ENCODE peak calls at places on chromosomes 16 and 17, in five cellular contexts. M is body of pancreas, F is heart right ventricle, E is A549, R is PC-9. C is an unnamed sample. For H3K4me1, the result is how much of the 10 kb centered on the place peaks cover.

GRCh38 chr17:51499906-51500305 is 239.6 kb downstream of the UTP18 start:
- DNase-seq in R (no peak), E (no peak), F (no peak), M (no peak), C (no peak)

GRCh38 chr17:70558821-70559220 is 389.5 kb downstream of the KCNJ2 start:
- DNase-seq in F (no peak), R (no peak), E (no peak), M (no peak), C (no peak)

GRCh38 chr16:3363793-3364192 is 8.1 kb downstream of the OR2C1 start:
- DNase-seq in F (no peak), R (no peak), M (no peak), E (no peak), C (no peak)

GRCh38 chr16:73329363-73330306 is 281.7 kb upstream of the ZFHX3 start:
- DNase-seq in F (no peak), E (no peak), R (no peak), M (peak), C (no peak)

GRCh38 chr17:41417576-41418015 is 6.8 kb downstream of the KRT37 start:
- DNase-seq in E (peak), R (peak), F (no peak), M (no peak), C (no peak)

GRCh38 chr17:77376795-77377751 is 236.3 kb downstream of the SEC14L1 start:
- DNase-seq in R (no peak), E (no peak), M (peak), F (no peak), C (peak)

GRCh38 chr16:17270683-17271109 is 200.1 kb downstream of the XYLT1 start:
- DNase-seq in E (no peak), F (no peak), M (peak), R (no peak), C (no peak)

GRCh38 chr17:79027274-79027924 is 3.4 kb downstream of the C1QTNF1 start:
- DNase-seq in R (no peak), F (no peak), E (no peak), M (peak), C (peak)

GRCh38 chr16:23469814-23470213 is 16.8 kb upstream of the COG7 start:
- DNase-seq in E (peak), R (peak), F (no peak), M (peak), C (no peak)

GRCh38 chr17:79082311-79083190 is 7.9 kb downstream of the ENGASE start:
- DNase-seq in E (peak), M (peak), F (peak), R (peak), C (peak)

GRCh38 chr17:57485916-57486315 is 229.6 kb downstream of the MSI2 start:
- DNase-seq in F (no peak), R (no peak), E (no peak), M (no peak), C (no peak)

GRCh38 chr16:27859020-27859419 is 204.5 kb downstream of the GSG1L start:
- DNase-seq in M (no peak), R (no peak), E (no peak), F (no peak), C (no peak)

GRCh38 chr16:10840703-10841102 is 22.1 kb upstream of the TVP23A start:
- DNase-seq in M (no peak), E (no peak), R (no peak), F (no peak), C (no peak)

GRCh38 chr17:4858880-4859260 is 25.7 kb downstream of the MINK1 start:
- DNase-seq in M (peak), R (peak), E (no peak), F (peak), C (peak)

GRCh38 chr17:38602453-38602852 is 3.3 kb downstream of the SRCIN1 start:
- DNase-seq in F (no peak), E (no peak), R (no peak), M (no peak), C (peak)

GRCh38 chr16:22161999-22162657 is at the start of gene SDR42E2:
- DNase-seq in F (no peak), E (peak), M (peak), R (peak), C (no peak)

GRCh38 chr17:8073627-8074485 is 13.7 kb downstream of the ALOX12B start:
- DNase-seq in R (peak), M (peak), E (peak), F (peak), C (peak)

GRCh38 chr17:19409066-19409465 is 2.0 kb upstream of the RNF112 start:
- DNase-seq in R (no peak), M (no peak), E (no peak), F (no peak), C (no peak)

GRCh38 chr17:20228860-20229259 is 219.7 kb downstream of the SPECC1 start:
- DNase-seq in M (no peak), F (no peak), E (no peak), R (no peak), C (no peak)

GRCh38 chr17:39527220-39527813 is 66.0 kb downstream of the CDK12 start:
- DNase-seq in M (no peak), E (no peak), F (no peak), R (no peak), C (no peak)

GRCh38 chr16:19044781-19045180 is 22.6 kb upstream of the COQ7 start:
- DNase-seq in R (no peak), E (no peak), F (no peak), M (no peak), C (peak)

GRCh38 chr17:58337126-58337599 is 8.6 kb upstream of the TSPOAP1 start:
- DNase-seq in R (no peak), E (no peak), M (no peak), F (no peak), C (peak)

GRCh38 chr16:65032397-65032796 is 89.5 kb downstream of the CDH11 start:
- DNase-seq in E (no peak), R (no peak), F (no peak), M (no peak), C (no peak)

GRCh38 chr17:50903604-50904521 is 37.7 kb upstream of the TOB1 start:
- DNase-seq in R (no peak), F (no peak), M (no peak), E (no peak), C (peak)

GRCh38 chr17:63546308-63547082 is 3.8 kb upstream of the DCAF7 start:
- DNase-seq in E (no peak), R (no peak), F (no peak), M (no peak), C (peak)

GRCh38 chr17:47239663-47240374 is 13.8 kb upstream of the ITGB3 start:
- DNase-seq in M (peak), R (peak), F (peak), E (peak), C (peak)

GRCh38 chr16:51818342-51818944 is 667.4 kb upstream of the SALL1 start:
- DNase-seq in E (no peak), M (peak), R (no peak), F (peak), C (no peak)

GRCh38 chr17:4856937-4857314 is 23.8 kb downstream of the MINK1 start:
- DNase-seq in R (no peak), M (no peak), F (no peak), E (no peak), C (no peak)

GRCh38 chr17:63699638-63700527 is at the start of gene LIMD2:
- DNase-seq in E (peak), M (peak), F (peak), R (no peak), C (peak)

GRCh38 chr16:1540556-1540855 is 7.0 kb downstream of the TMEM204 start:
- DNase-seq in E (no peak), M (no peak), F (no peak), R (no peak), C (no peak)
- H3K4me1 ChIP-seq in E (under half), M (under half), F (half or more), R (under half), C (under half)

DNA sequence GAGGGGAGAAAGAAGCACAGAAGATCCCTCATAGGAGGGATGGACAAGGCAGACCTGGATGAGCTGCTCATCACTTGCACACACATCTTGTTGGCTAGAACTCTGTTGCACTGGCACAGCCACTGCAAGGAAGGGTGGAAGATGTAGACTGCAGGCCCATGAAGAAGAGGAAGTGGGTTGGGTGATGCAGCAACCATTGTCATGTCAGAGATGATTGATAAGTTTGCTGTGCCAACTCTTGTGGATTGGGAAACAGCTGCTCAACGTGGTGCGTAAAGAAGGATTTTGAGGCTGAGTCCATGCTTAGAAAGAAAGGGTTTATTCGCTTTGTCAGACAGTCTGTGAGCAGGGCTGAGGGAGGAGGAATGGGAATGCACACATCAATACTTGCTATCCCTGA is 161.4 kb upstream of the MPHOSPH6 start:
- DNase-seq in R (no peak), E (no peak), F (no peak), M (no peak), C (no peak)
- TF ChIP-seq CTCF in R (no peak), E (no peak), F (no peak), M (no peak), C (no peak)

GRCh38 chr16:66881964-66882508 is 1.7 kb downstream of the PDP2 start:
- DNase-seq in M (no peak), R (no peak), E (no peak), F (no peak), C (no peak)
- H3K4me1 ChIP-seq in M (under half), R (under half), E (under half), F (under half), C (under half)

DNA sequence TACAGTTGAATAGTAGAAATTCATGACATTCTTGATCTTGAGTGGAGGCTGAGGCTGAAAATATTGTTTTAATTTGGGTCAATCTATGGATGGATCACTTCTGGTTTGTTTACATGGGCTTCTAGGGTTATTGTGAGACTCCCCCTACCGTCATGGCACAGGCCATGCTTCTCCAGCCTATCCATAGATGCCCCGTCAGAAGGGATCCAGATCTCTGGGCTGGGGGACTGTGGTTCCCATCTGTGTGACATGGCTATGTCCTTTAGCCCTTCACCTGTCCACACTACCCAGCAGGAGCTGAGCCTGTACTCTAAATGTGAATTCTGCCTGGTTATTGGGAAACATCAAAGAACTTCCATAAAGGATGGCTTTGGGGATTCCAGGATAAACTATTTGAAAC is 160.4 kb downstream of the ABCC12 start:
- DNase-seq in R (no peak), F (no peak), E (no peak), M (no peak), C (no peak)
- TF ChIP-seq CTCF in R (no peak), F (no peak), E (no peak), M (no peak), C (no peak)

GRCh38 chr17:28948342-28948741 is 3.0 kb downstream of the PHF12 start:
- DNase-seq in M (no peak), E (no peak), F (no peak), R (no peak), C (no peak)
- H3K4me1 ChIP-seq in M (under half), E (under half), F (half or more), R (under half), C (under half)

DNA sequence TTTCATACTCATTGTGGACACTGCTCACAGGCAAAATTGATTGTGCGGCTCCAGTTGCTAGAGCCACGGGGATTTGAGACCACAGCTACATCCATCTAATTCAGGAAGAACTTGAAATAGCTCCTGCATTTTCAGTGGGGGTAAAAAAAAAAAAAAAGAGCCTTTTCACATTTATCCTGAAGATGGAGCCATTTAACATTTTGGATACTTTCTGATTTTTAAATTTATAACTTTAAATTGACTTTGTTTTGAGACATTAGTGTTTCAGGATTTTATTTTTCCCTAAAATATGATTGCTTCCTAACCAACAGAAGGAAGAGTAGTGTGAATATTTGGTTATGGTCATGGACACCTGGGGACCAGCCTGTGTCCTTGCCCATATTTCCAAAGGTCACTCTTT is 1080.2 kb upstream of the EEF2KMT start:
- DNase-seq in F (no peak), R (no peak), E (no peak), M (no peak), C (no peak)
- TF ChIP-seq CTCF in F (no peak), R (no peak), E (no peak), M (no peak), C (no peak)

GRCh38 chr17:75349589-75349988 is 55.9 kb downstream of the GRB2 start:
- DNase-seq in E (no peak), M (no peak), F (no peak), R (no peak), C (no peak)

GRCh38 chr17:75352079-75352569 is 53.4 kb downstream of the GRB2 start:
- DNase-seq in F (no peak), E (no peak), R (no peak), M (peak), C (no peak)

GRCh38 chr17:75350029-75350428 is 55.4 kb downstream of the GRB2 start:
- DNase-seq in R (no peak), E (no peak), F (no peak), M (no peak), C (no peak)

GRCh38 chr17:75348386-75349012 is 57.0 kb downstream of the GRB2 start:
- DNase-seq in R (no peak), F (no peak), M (no peak), E (no peak), C (peak)

GRCh38 chr17:75350706-75351105 is 54.8 kb downstream of the GRB2 start:
- DNase-seq in E (no peak), R (no peak), M (peak), F (no peak), C (no peak)
- H3K4me1 ChIP-seq in E (under half), R (under half), M (half or more), F (under half), C (under half)

GRCh38 chr16:63461248-63461841 is 1425.1 kb upstream of the CDH8 start:
- DNase-seq in F (no peak), E (no peak), R (no peak), M (no peak), C (no peak)
- TF ChIP-seq CTCF in F (peak), E (peak), R (peak), M (no peak), C (peak)

C was measured in osteoblast.